ENCODE peak calls at places on chromosomes 7 and 10, in seven cellular contexts. Z, J, O, F, C, Q and H are unnamed samples.
A peak's percentile ranks its signal among the peaks of the same experiment; 100 is the strongest.

GRCh38 chr10:35735412-35735811 is 93.3 kb upstream of the FZD8 start:
- DNase-seq in C (no peak), O (no peak), Q (peak; percentile 54), J (peak; percentile 47), Z (no peak), F (no peak), H (peak; percentile 37)

GRCh38 chr7:105698531-105698930 is 117.2 kb upstream of the EFCAB10 start:
- DNase-seq in Z (no peak), J (no peak), O (no peak), C (no peak), F (no peak), Q (no peak), H (no peak)

GRCh38 chr10:71475243-71475871 is 78.6 kb downstream of the CDH23 start:
- DNase-seq in F (no peak), O (no peak), Z (no peak), Q (no peak), J (no peak), C (no peak), H (no peak)

GRCh38 chr7:30813466-30813865 is 42.2 kb downstream of the MINDY4 start:
- DNase-seq in F (no peak), C (no peak), J (no peak), Z (no peak), Q (no peak), O (no peak), H (no peak)

GRCh38 chr7:24378871-24379608 is 95.0 kb downstream of the NPY start:
- DNase-seq in J (peak; percentile 21), Q (peak; percentile 89), C (no peak), O (no peak), Z (no peak), F (no peak), H (peak; percentile 13)

GRCh38 chr7:88216276-88216675 is 3.6 kb downstream of the SRI start:
- DNase-seq in Q (no peak), J (no peak), Z (no peak), O (no peak), C (no peak), F (no peak), H (no peak)

GRCh38 chr10:47402681-47403301 is 18.7 kb upstream of the ZNF488 start:
- DNase-seq in J (peak; percentile 76), F (no peak), Z (no peak), Q (peak; percentile 93), O (no peak), C (no peak), H (peak; percentile 75)

GRCh38 chr7:30379131-30379530 is 94.7 kb downstream of the ZNRF2 start:
- DNase-seq in Z (no peak), Q (peak; percentile 42), C (no peak), O (no peak), J (no peak), F (no peak), H (no peak)

GRCh38 chr7:25877802-25878789 is 273.9 kb upstream of the NFE2L3 start:
- DNase-seq in O (no peak), Z (no peak), C (no peak), J (no peak), F (no peak), Q (no peak), H (no peak)

GRCh38 chr7:126401918-126402317 is 850.8 kb downstream of the GRM8 start:
- DNase-seq in Z (no peak), J (no peak), O (no peak), Q (no peak), F (no peak), C (no peak), H (no peak)

GRCh38 chr10:114393482-114393881 is 10.8 kb downstream of the AFAP1L2 start:
- DNase-seq in Z (no peak), F (no peak), J (no peak), Q (peak; percentile 69), C (no peak), O (no peak), H (no peak)

GRCh38 chr10:132704008-132704814 is 81.7 kb downstream of the NKX6-2 start:
- DNase-seq in O (no peak), F (no peak), C (peak; percentile 31), Z (no peak), J (no peak), Q (no peak), H (no peak)

GRCh38 chr10:31321396-31321941 is 2.5 kb downstream of the ZEB1 start:
- DNase-seq in O (peak; percentile 39), Z (peak; percentile 63), F (no peak), J (no peak), Q (peak; percentile 24), C (no peak), H (no peak)

GRCh38 chr7:28732037-28732869 is 225.9 kb downstream of the TRIL start:
- DNase-seq in F (no peak), C (no peak), Q (peak; percentile 61), O (no peak), Z (no peak), J (peak; percentile 43), H (peak; percentile 53)

GRCh38 chr7:155169498-155170065 is 99.5 kb downstream of the HTR5A start:
- DNase-seq in O (no peak), F (no peak), Z (no peak), Q (no peak), C (no peak), J (no peak), H (no peak)

GRCh38 chr10:99913831-99914235 is 95.9 kb downstream of the DNMBP start:
- DNase-seq in F (peak; percentile 40), Z (no peak), Q (peak; percentile 32), O (no peak), C (no peak), J (no peak), H (no peak)

GRCh38 chr10:12531305-12531738 is 182.0 kb downstream of the CAMK1D start:
- DNase-seq in Z (no peak), C (peak; percentile 66), O (no peak), J (no peak), F (no peak), Q (no peak), H (no peak)

GRCh38 chr10:125591846-125592245 is 91.1 kb downstream of the TEX36 start:
- DNase-seq in Z (no peak), J (no peak), C (no peak), O (no peak), Q (no peak), F (no peak), H (no peak)

GRCh38 chr7:143882020-143882610 is 19.9 kb downstream of the TCAF1 start:
- DNase-seq in F (peak; percentile 28), J (no peak), Q (peak; percentile 68), O (no peak), Z (peak; percentile 34), C (peak; percentile 66), H (peak; percentile 46)

GRCh38 chr10:101145750-101146391 is 14.8 kb downstream of the TLX1 start:
- DNase-seq in J (no peak), Z (no peak), C (no peak), O (no peak), Q (no peak), F (no peak), H (peak; percentile 17)

GRCh38 chr7:44380831-44381493 is 55.6 kb upstream of the CAMK2B start:
- DNase-seq in C (no peak), F (no peak), Z (no peak), O (no peak), Q (peak; percentile 56), J (no peak), H (no peak)

GRCh38 chr10:49010831-49011230 is 71.2 kb upstream of the LRRC18 start:
- DNase-seq in O (no peak), F (no peak), J (no peak), Z (no peak), C (no peak), Q (no peak), H (no peak)

GRCh38 chr7:135160858-135161653 is 9.5 kb downstream of the CYREN start:
- DNase-seq in Q (no peak), Z (no peak), J (no peak), F (no peak), C (no peak), O (no peak), H (no peak)

GRCh38 chr7:42858570-42858969 is 53.3 kb downstream of the C7orf25 start:
- DNase-seq in J (peak; percentile 34), Z (no peak), C (no peak), F (no peak), O (no peak), Q (peak; percentile 50), H (peak; percentile 33)

GRCh38 chr10:93425861-93426260 is 56.3 kb downstream of the MYOF start:
- DNase-seq in Z (no peak), O (no peak), F (no peak), C (no peak), Q (no peak), J (no peak), H (no peak)

GRCh38 chr10:113524539-113525490 is 28.0 kb upstream of the HABP2 start:
- DNase-seq in Z (no peak), O (no peak), Q (peak; percentile 30), J (peak; percentile 17), F (no peak), C (no peak), H (peak; percentile 21)

GRCh38 chr7:26843696-26844095 is 20.7 kb downstream of the SKAP2 start:
- DNase-seq in F (no peak), O (no peak), Z (no peak), Q (peak; percentile 13), C (no peak), J (no peak), H (no peak)

GRCh38 chr7:85612514-85612913 is 425.7 kb upstream of the SEMA3D start:
- DNase-seq in C (no peak), F (no peak), J (no peak), Z (no peak), O (no peak), Q (no peak), H (no peak)

GRCh38 chr7:98286093-98286525 is 4.6 kb downstream of the BRI3 start:
- DNase-seq in J (peak; percentile 88), O (no peak), F (no peak), Z (peak; percentile 91), C (peak; percentile 77), Q (peak; percentile 63), H (peak; percentile 73)

GRCh38 chr10:78255796-78256638 is 222.4 kb downstream of the RPS24 start:
- DNase-seq in Q (peak; percentile 99), O (no peak), F (no peak), C (no peak), Z (peak; percentile 51), J (peak; percentile 99), H (peak; percentile 89)

GRCh38 chr7:106582365-106582764 is 78.6 kb downstream of the CCDC71L start:
- DNase-seq in Q (no peak), C (no peak), Z (no peak), J (no peak), O (no peak), F (no peak), H (no peak)

GRCh38 chr7:9100289-9100688 is 666.9 kb downstream of the NXPH1 start:
- DNase-seq in Z (no peak), F (no peak), C (no peak), Q (no peak), J (no peak), O (no peak), H (no peak)

GRCh38 chr7:32588657-32589056 is 93.4 kb downstream of the AVL9 start:
- DNase-seq in Q (peak; percentile 87), O (no peak), Z (no peak), F (no peak), J (peak; percentile 69), C (no peak), H (peak; percentile 60)